ENCODE peak calls at places on chromosomes 7 and 10, in nine cellular contexts. P is stimulated activated CD4-positive, alpha-beta T cell treated with anti-CD3 and anti-CD28 coated beads, Interleukin-12 subunit alpha, Interleukin-12 subunit beta, amount 100 ng/mL, for 4 hours; O is skeletal muscle cell; S is prostate gland; H is foreskin fibroblast; G is stimulated activated CD8-positive, alpha-beta memory T cell treated with anti-CD3 and anti-CD28 coated beads, Interleukin-7, amount 100 ng/mL, for 1 hour; T is coronary artery; A is mesenchymal stem cell; I is fibroblast of gingiva. D is an unnamed sample.

GRCh38 chr7:81004098-81004497 is 85.2 kb upstream of the SEMA3C start:
- DNase-seq in P (no peak), O (peak; percentile 66), S (no peak), H (peak; percentile 72), G (no peak), T (no peak), A (peak; percentile 13), I (peak; percentile 3), D (no peak)

GRCh38 chr7:63867127-63867526 is 131.5 kb upstream of the ZNF722 start:
- DNase-seq in P (no peak), O (no peak), S (no peak), H (no peak), G (no peak), T (no peak), A (no peak), I (no peak), D (no peak)

GRCh38 chr7:97126483-97127171 is 9.1 kb downstream of the SDHAF3 start:
- DNase-seq in P (no peak), O (no peak), S (no peak), H (no peak), G (no peak), T (no peak), A (peak; percentile 64), I (no peak), D (no peak)

GRCh38 chr10:126098216-126098561 is 201.8 kb downstream of the FANK1 start:
- DNase-seq in P (no peak), O (no peak), S (no peak), H (no peak), G (no peak), T (no peak), A (no peak), I (no peak), D (no peak)

GRCh38 chr7:66664590-66665293 is 36.1 kb downstream of the KCTD7 start:
- DNase-seq in P (no peak), O (no peak), S (no peak), H (no peak), G (no peak), T (no peak), A (peak; percentile 25), I (no peak), D (no peak)

GRCh38 chr7:149422914-149423285 is 38.0 kb downstream of the ZNF777 start:
- DNase-seq in P (peak; percentile 42), O (no peak), S (no peak), H (no peak), G (no peak), T (no peak), A (no peak), I (no peak), D (no peak)

GRCh38 chr7:151680810-151681209 is 161.1 kb upstream of the RHEB start:
- DNase-seq in P (no peak), O (peak; percentile 73), S (peak; percentile 58), H (peak; percentile 73), G (no peak), T (no peak), A (peak; percentile 92), I (peak; percentile 91), D (peak; percentile 89)

GRCh38 chr7:80387634-80388033 is 124.2 kb downstream of the GNAT3 start:
- DNase-seq in P (no peak), O (no peak), S (no peak), H (no peak), G (no peak), T (no peak), A (peak; percentile 30), I (no peak), D (no peak)

GRCh38 chr7:157158400-157158799 is 19.7 kb downstream of the UBE3C start:
- DNase-seq in P (no peak), O (no peak), S (no peak), H (no peak), G (no peak), T (no peak), A (no peak), I (no peak), D (no peak)

GRCh38 chr7:112994666-112995065 is 92.0 kb downstream of the GPR85 start:
- DNase-seq in P (no peak), O (no peak), S (no peak), H (peak; percentile 41), G (no peak), T (no peak), A (no peak), I (no peak), D (no peak)

GRCh38 chr10:22723343-22723779 is 9.0 kb upstream of the PIP4K2A start:
- DNase-seq in P (no peak), O (no peak), S (no peak), H (no peak), G (no peak), T (no peak), A (no peak), I (no peak), D (no peak)

GRCh38 chr10:24427678-24428409 is 218.9 kb downstream of the KIAA1217 start:
- DNase-seq in P (no peak), O (no peak), S (peak; percentile 58), H (no peak), G (no peak), T (no peak), A (no peak), I (peak; percentile 64), D (no peak)

GRCh38 chr7:39613577-39613976 is 9.8 kb upstream of the RALA start:
- DNase-seq in P (no peak), O (peak; percentile 57), S (no peak), H (peak; percentile 61), G (no peak), T (no peak), A (no peak), I (no peak), D (no peak)

GRCh38 chr10:59779656-59780521 is 26.6 kb upstream of the MRLN start:
- DNase-seq in P (no peak), O (peak; percentile 53), S (no peak), H (no peak), G (no peak), T (no peak), A (no peak), I (no peak), D (no peak)

GRCh38 chr7:114820993-114821945 is 100.6 kb upstream of the MDFIC start:
- DNase-seq in P (no peak), O (no peak), S (no peak), H (peak; percentile 29), G (no peak), T (no peak), A (peak; percentile 26), I (no peak), D (no peak)

GRCh38 chr7:117555260-117555659 is 75.4 kb downstream of the CFTR start:
- DNase-seq in P (no peak), O (no peak), S (no peak), H (no peak), G (no peak), T (no peak), A (no peak), I (no peak), D (no peak)

GRCh38 chr7:111041577-111041976 is 49.4 kb upstream of the LRRN3 start:
- DNase-seq in P (no peak), O (no peak), S (no peak), H (peak; percentile 9), G (no peak), T (no peak), A (no peak), I (no peak), D (no peak)

GRCh38 chr10:17354781-17355180 is 99.6 kb downstream of the ST8SIA6 start:
- DNase-seq in P (no peak), O (peak; percentile 23), S (no peak), H (no peak), G (no peak), T (no peak), A (no peak), I (no peak), D (no peak)

GRCh38 chr7:74306737-74307469 is 17.7 kb downstream of the CLIP2 start:
- DNase-seq in P (no peak), O (no peak), S (peak; percentile 16), H (peak; percentile 71), G (no peak), T (peak; percentile 83), A (peak; percentile 86), I (peak; percentile 55), D (no peak)

GRCh38 chr10:132890301-132890700 is 52.1 kb downstream of the CFAP46 start:
- DNase-seq in P (no peak), O (no peak), S (no peak), H (no peak), G (no peak), T (no peak), A (no peak), I (no peak), D (peak; percentile 51)

GRCh38 chr7:76310102-76310957 is 7.9 kb downstream of the HSPB1 start:
- DNase-seq in P (no peak), O (no peak), S (peak; percentile 67), H (no peak), G (no peak), T (no peak), A (no peak), I (peak; percentile 42), D (no peak)

GRCh38 chr10:47318706-47319105 is 3.5 kb upstream of the GDF2 start:
- DNase-seq in P (no peak), O (no peak), S (no peak), H (no peak), G (no peak), T (no peak), A (no peak), I (no peak), D (peak; percentile 51)

GRCh38 chr7:139453673-139454321 is 29.7 kb downstream of the KLRG2 start:
- DNase-seq in P (no peak), O (no peak), S (no peak), H (no peak), G (no peak), T (no peak), A (no peak), I (no peak), D (no peak)

GRCh38 chr10:29728541-29729049 is 93.8 kb upstream of the SVIL start:
- DNase-seq in P (no peak), O (no peak), S (no peak), H (no peak), G (no peak), T (no peak), A (no peak), I (no peak), D (no peak)

GRCh38 chr7:74305987-74306736 is 17.0 kb downstream of the CLIP2 start:
- DNase-seq in P (no peak), O (no peak), S (no peak), H (no peak), G (no peak), T (no peak), A (no peak), I (no peak), D (no peak)

D was measured in mesenteric fat pad.